ENCODE peak calls at places on chromosomes 1 and 21, in six cellular contexts. N is IMR-90, V is MM.1S, A is colonic mucosa, C is mesendoderm, F is GM23248. J is an unnamed sample. For H3K4me1, the result is how much of the 10 kb centered on the place peaks cover.

GRCh38 chr21:38806153-38806941 is 618 bp downstream of the ETS2 start:
- DNase-seq in V (no peak), C (no peak), N (no peak), A (peak), F (peak), J (peak)

GRCh38 chr1:89641781-89642180 is 8.9 kb downstream of the LRRC8C start:
- DNase-seq in N (no peak), V (no peak), A (no peak), C (no peak), F (no peak), J (no peak)

GRCh38 chr1:150567341-150567716 is 12.1 kb downstream of the MCL1 start:
- DNase-seq in A (no peak), V (peak), F (peak), N (peak), C (no peak), J (peak)

GRCh38 chr1:33899746-33900145 is 35.9 kb downstream of the HMGB4 start:
- DNase-seq in V (no peak), C (no peak), N (no peak), A (no peak), F (no peak), J (no peak)

GRCh38 chr1:61124691-61125090 is 42.3 kb downstream of the NFIA start:
- DNase-seq in A (no peak), F (no peak), V (no peak), C (no peak), N (no peak), J (no peak)

GRCh38 chr1:3174487-3175247 is 105.7 kb downstream of the PRDM16 start:
- DNase-seq in F (peak), V (no peak), C (no peak), A (peak), N (no peak), J (no peak)

GRCh38 chr21:38817371-38818335 is 11.9 kb downstream of the ETS2 start:
- DNase-seq in N (peak), V (no peak), A (no peak), F (peak), C (no peak), J (no peak)

GRCh38 chr1:167225920-167226319 is 5.2 kb downstream of the POU2F1 start:
- DNase-seq in V (no peak), A (no peak), F (no peak), N (no peak), C (no peak), J (no peak)

GRCh38 chr1:182781849-182782586 is 7.6 kb upstream of the NPL start:
- DNase-seq in V (peak), F (peak), A (peak), C (peak), N (peak), J (peak)

GRCh38 chr1:67060811-67061218 is 6.9 kb upstream of the SLC35D1 start:
- DNase-seq in F (peak), N (peak), A (no peak), C (peak), V (no peak), J (no peak)

GRCh38 chr1:42973304-42973703 is 14.6 kb upstream of the SLC2A1 start:
- DNase-seq in C (no peak), A (no peak), N (no peak), F (peak), V (no peak), J (no peak)

GRCh38 chr1:47593598-47594285 is 155.9 kb downstream of the FOXD2 start:
- DNase-seq in C (no peak), F (no peak), V (no peak), N (no peak), A (no peak), J (no peak)

GRCh38 chr21:36055551-36055950 is 4.8 kb downstream of the SETD4 start:
- DNase-seq in F (no peak), V (no peak), A (no peak), C (no peak), N (no peak), J (no peak)

GRCh38 chr1:205354259-205354904 is 2.3 kb downstream of the KLHDC8A start:
- DNase-seq in F (peak), A (peak), N (peak), V (peak), C (peak), J (peak)

GRCh38 chr1:205350626-205351235 is 6.0 kb downstream of the KLHDC8A start:
- DNase-seq in V (no peak), A (no peak), N (no peak), C (peak), F (no peak), J (no peak)

GRCh38 chr1:205355054-205355453 is 1.7 kb downstream of the KLHDC8A start:
- DNase-seq in C (no peak), N (no peak), A (peak), F (peak), V (no peak), J (no peak)

GRCh38 chr1:205351984-205352713 is 4.6 kb downstream of the KLHDC8A start:
- DNase-seq in F (peak), C (peak), N (peak), A (peak), V (peak), J (no peak)

GRCh38 chr1:205353612-205354011 is 3.1 kb downstream of the KLHDC8A start:
- DNase-seq in N (no peak), C (no peak), F (no peak), V (no peak), A (no peak), J (no peak)
- H3K4me1 ChIP-seq in N (under half), C (under half), F (under half), V (under half), A (under half), J (under half)

GRCh38 chr1:58816747-58817221 is 32.9 kb upstream of the JUN start:
- DNase-seq in A (no peak), F (peak), V (no peak), C (no peak), N (peak), J (no peak)
- H3K4me3 ChIP-seq in A (peak), F (peak), V (peak), C (no peak), N (peak), J (peak)

DNA sequence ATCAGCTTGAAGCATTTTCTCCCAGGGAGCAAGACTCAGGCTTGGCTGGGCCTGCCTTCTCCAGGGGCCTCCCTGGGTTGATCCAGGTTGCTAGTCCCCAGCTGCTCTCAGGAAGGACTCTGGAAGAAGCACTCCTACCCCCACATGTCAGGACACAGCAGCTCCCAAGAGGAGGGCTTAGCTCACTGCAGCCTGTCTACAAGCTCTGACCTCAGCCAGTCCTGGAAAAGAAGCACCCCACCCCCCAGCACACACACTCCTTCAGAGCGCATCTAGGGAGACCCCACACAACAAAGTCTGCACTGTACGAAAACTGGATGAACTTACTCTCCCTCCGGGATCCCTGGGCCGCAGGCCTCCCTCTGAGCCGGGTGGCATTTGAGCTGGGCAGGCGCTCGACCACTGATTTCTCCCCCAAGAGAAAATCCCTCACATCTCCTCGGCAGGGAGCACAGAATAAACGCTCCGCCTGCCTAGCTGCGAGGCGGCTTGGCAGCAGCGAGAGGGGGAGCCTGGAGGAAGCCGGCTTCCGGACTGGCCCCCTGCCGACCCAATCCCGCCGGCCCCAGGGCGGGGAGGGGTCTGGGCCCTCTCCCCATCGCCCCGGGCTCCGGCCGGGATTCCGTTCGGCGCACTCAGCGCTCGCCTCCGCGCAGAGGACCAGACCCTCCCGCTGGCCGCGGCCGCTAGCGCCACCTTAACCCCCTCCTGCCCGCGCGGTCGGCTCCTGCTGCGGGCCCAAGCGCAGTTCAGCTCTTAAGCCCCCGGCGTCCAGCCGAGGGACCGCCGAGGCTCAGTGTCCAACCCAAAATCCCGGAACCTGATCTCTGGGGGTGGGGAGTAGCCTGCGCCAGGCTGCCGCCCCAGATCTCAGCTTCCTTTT is at the start of gene KCNA2:
- DNase-seq in V (no peak), A (no peak), F (peak), N (no peak), C (peak), J (no peak)
- H3K9ac ChIP-seq in V (no peak), A (no peak), F (no peak), N (no peak), C (peak), J (no peak)

GRCh38 chr1:185015598-185015997 is 29.8 kb upstream of the RNF2 start:
- DNase-seq in F (no peak), V (no peak), N (no peak), A (no peak), C (no peak), J (no peak)
- H3K4me1 ChIP-seq in F (under half), V (under half), N (under half), A (under half), C (under half), J (under half)

DNA sequence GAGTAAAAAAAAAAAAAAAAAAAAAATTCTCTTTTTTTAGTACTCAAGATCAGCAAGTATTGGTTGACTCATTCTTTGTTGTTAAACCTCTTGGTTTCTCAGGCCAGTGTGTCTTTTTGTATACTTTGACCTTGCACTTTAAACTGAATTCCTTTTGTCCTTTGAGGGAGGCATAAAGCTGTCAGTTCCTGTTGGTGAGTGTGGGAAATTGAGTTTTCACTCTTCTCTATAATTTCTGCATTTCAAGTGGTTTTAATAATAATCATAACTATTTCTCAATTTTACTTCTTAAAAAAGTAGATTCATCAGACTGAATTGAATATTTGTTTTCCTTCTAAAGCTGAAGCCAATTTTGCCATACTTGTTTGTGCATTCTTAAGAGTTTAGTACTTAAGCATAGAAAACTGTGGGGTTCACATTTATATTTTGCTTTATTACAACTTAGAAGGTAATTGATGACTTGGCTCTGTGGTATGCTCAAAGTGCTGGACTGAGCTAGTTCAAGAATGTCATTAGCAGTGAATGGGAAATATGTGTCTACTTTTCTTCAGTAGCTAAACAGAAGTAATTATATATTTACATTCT is 43.4 kb downstream of the ITSN1 start:
- DNase-seq in N (peak), A (no peak), C (peak), F (peak), V (peak), J (no peak)
- H3K4me3 ChIP-seq in N (no peak), A (no peak), C (no peak), F (peak), V (peak), J (no peak)

J was measured in DND-41.